ENCODE peak calls at places on chromosome X, in five cellular contexts. One of them, this sample, is unnamed.

GRCh38 chrX:115192244-115192700 is 3.1 kb downstream of the RBMXL3 start:
- DNase-seq in CD8-positive, alpha-beta memory T cell: no peak
- DNase-seq in EL: no peak
- DNase-seq in fibroblast of the conjunctiva: no peak
- DNase-seq in stimulated activated CD8-positive, alpha-beta memory T cell treated with anti-CD3 and anti-CD28 coated beads, Interleukin-7, amount 100 ng/mL, for 1 hour: no peak
- DNase-seq in this sample: no peak

GRCh38 chrX:88416965-88417364 is 330.1 kb upstream of the CPXCR1 start:
- DNase-seq in fibroblast of the conjunctiva: no peak
- DNase-seq in CD8-positive, alpha-beta memory T cell: no peak
- DNase-seq in EL: no peak
- DNase-seq in stimulated activated CD8-positive, alpha-beta memory T cell treated with anti-CD3 and anti-CD28 coated beads, Interleukin-7, amount 100 ng/mL, for 1 hour: no peak
- DNase-seq in this sample: no peak

GRCh38 chrX:30659421-30659820 is 6.2 kb downstream of the GK start:
- DNase-seq in CD8-positive, alpha-beta memory T cell: no peak
- DNase-seq in stimulated activated CD8-positive, alpha-beta memory T cell treated with anti-CD3 and anti-CD28 coated beads, Interleukin-7, amount 100 ng/mL, for 1 hour: no peak
- DNase-seq in fibroblast of the conjunctiva: peak; percentile 46
- DNase-seq in EL: peak; percentile 80
- DNase-seq in this sample: no peak

GRCh38 chrX:134396174-134396573 is 63.8 kb upstream of the HPRT1 start:
- DNase-seq in stimulated activated CD8-positive, alpha-beta memory T cell treated with anti-CD3 and anti-CD28 coated beads, Interleukin-7, amount 100 ng/mL, for 1 hour: no peak
- DNase-seq in CD8-positive, alpha-beta memory T cell: no peak
- DNase-seq in fibroblast of the conjunctiva: no peak
- DNase-seq in EL: peak; percentile 5
- DNase-seq in this sample: no peak

GRCh38 chrX:1502241-1502640 is 34.7 kb downstream of the P2RY8 start:
- DNase-seq in fibroblast of the conjunctiva: no peak
- DNase-seq in EL: no peak
- DNase-seq in CD8-positive, alpha-beta memory T cell: no peak
- DNase-seq in stimulated activated CD8-positive, alpha-beta memory T cell treated with anti-CD3 and anti-CD28 coated beads, Interleukin-7, amount 100 ng/mL, for 1 hour: no peak
- DNase-seq in this sample: no peak

GRCh38 chrX:129779747-129780146 is at the start of gene SASH3:
- DNase-seq in EL: no peak
- DNase-seq in stimulated activated CD8-positive, alpha-beta memory T cell treated with anti-CD3 and anti-CD28 coated beads, Interleukin-7, amount 100 ng/mL, for 1 hour: no peak
- DNase-seq in CD8-positive, alpha-beta memory T cell: peak; percentile 78
- DNase-seq in fibroblast of the conjunctiva: no peak
- DNase-seq in this sample: no peak

GRCh38 chrX:38326086-38326485 is 1.2 kb downstream of the RPGR start:
- DNase-seq in stimulated activated CD8-positive, alpha-beta memory T cell treated with anti-CD3 and anti-CD28 coated beads, Interleukin-7, amount 100 ng/mL, for 1 hour: no peak
- DNase-seq in EL: no peak
- DNase-seq in CD8-positive, alpha-beta memory T cell: no peak
- DNase-seq in fibroblast of the conjunctiva: no peak
- DNase-seq in this sample: no peak

GRCh38 chrX:100946521-100946920 is 17.8 kb upstream of the XKRX start:
- DNase-seq in CD8-positive, alpha-beta memory T cell: no peak
- DNase-seq in fibroblast of the conjunctiva: no peak
- DNase-seq in EL: peak; percentile 17
- DNase-seq in stimulated activated CD8-positive, alpha-beta memory T cell treated with anti-CD3 and anti-CD28 coated beads, Interleukin-7, amount 100 ng/mL, for 1 hour: no peak
- DNase-seq in this sample: no peak

GRCh38 chrX:67555578-67556203 is 11.9 kb downstream of the AR start:
- DNase-seq in fibroblast of the conjunctiva: no peak
- DNase-seq in CD8-positive, alpha-beta memory T cell: no peak
- DNase-seq in EL: peak; percentile 48
- DNase-seq in stimulated activated CD8-positive, alpha-beta memory T cell treated with anti-CD3 and anti-CD28 coated beads, Interleukin-7, amount 100 ng/mL, for 1 hour: no peak
- DNase-seq in this sample: no peak

GRCh38 chrX:152165033-152165743 is 26.8 kb upstream of the MAGEA10 start:
- DNase-seq in stimulated activated CD8-positive, alpha-beta memory T cell treated with anti-CD3 and anti-CD28 coated beads, Interleukin-7, amount 100 ng/mL, for 1 hour: no peak
- DNase-seq in fibroblast of the conjunctiva: no peak
- DNase-seq in EL: no peak
- DNase-seq in CD8-positive, alpha-beta memory T cell: no peak
- DNase-seq in this sample: no peak

GRCh38 chrX:135477576-135477975 is 42.9 kb upstream of the INTS6L start:
- DNase-seq in EL: peak; percentile 47
- DNase-seq in stimulated activated CD8-positive, alpha-beta memory T cell treated with anti-CD3 and anti-CD28 coated beads, Interleukin-7, amount 100 ng/mL, for 1 hour: no peak
- DNase-seq in CD8-positive, alpha-beta memory T cell: peak; percentile 57
- DNase-seq in fibroblast of the conjunctiva: peak; percentile 30
- DNase-seq in this sample: peak; percentile 2

GRCh38 chrX:149540133-149540620 is 635 bp upstream of the EOLA1 start:
- DNase-seq in stimulated activated CD8-positive, alpha-beta memory T cell treated with anti-CD3 and anti-CD28 coated beads, Interleukin-7, amount 100 ng/mL, for 1 hour: peak; percentile 73
- DNase-seq in CD8-positive, alpha-beta memory T cell: peak; percentile 95
- DNase-seq in fibroblast of the conjunctiva: peak; percentile 83
- DNase-seq in EL: peak; percentile 86
- DNase-seq in this sample: peak; percentile 74

GRCh38 chrX:12349201-12349600 is 210.9 kb downstream of the FRMPD4 start:
- DNase-seq in fibroblast of the conjunctiva: no peak
- DNase-seq in stimulated activated CD8-positive, alpha-beta memory T cell treated with anti-CD3 and anti-CD28 coated beads, Interleukin-7, amount 100 ng/mL, for 1 hour: no peak
- DNase-seq in CD8-positive, alpha-beta memory T cell: no peak
- DNase-seq in EL: no peak
- DNase-seq in this sample: no peak

GRCh38 chrX:131907488-131908314 is 115.4 kb upstream of the STK26 start:
- DNase-seq in stimulated activated CD8-positive, alpha-beta memory T cell treated with anti-CD3 and anti-CD28 coated beads, Interleukin-7, amount 100 ng/mL, for 1 hour: no peak
- DNase-seq in CD8-positive, alpha-beta memory T cell: no peak
- DNase-seq in EL: no peak
- DNase-seq in fibroblast of the conjunctiva: no peak
- DNase-seq in this sample: no peak

GRCh38 chrX:45851434-45851991 is 650.8 kb upstream of the DIPK2B start:
- DNase-seq in fibroblast of the conjunctiva: no peak
- DNase-seq in CD8-positive, alpha-beta memory T cell: peak; percentile 61
- DNase-seq in EL: peak; percentile 50
- DNase-seq in stimulated activated CD8-positive, alpha-beta memory T cell treated with anti-CD3 and anti-CD28 coated beads, Interleukin-7, amount 100 ng/mL, for 1 hour: no peak
- DNase-seq in this sample: no peak

GRCh38 chrX:150693782-150694574 is 782 bp downstream of the MTMR1 start:
- DNase-seq in EL: peak; percentile 84
- DNase-seq in CD8-positive, alpha-beta memory T cell: peak; percentile 84
- DNase-seq in fibroblast of the conjunctiva: no peak
- DNase-seq in stimulated activated CD8-positive, alpha-beta memory T cell treated with anti-CD3 and anti-CD28 coated beads, Interleukin-7, amount 100 ng/mL, for 1 hour: peak; percentile 25
- DNase-seq in this sample: peak; percentile 28

GRCh38 chrX:124829930-124830329 is 483.6 kb downstream of the SH2D1A start:
- DNase-seq in EL: no peak
- DNase-seq in stimulated activated CD8-positive, alpha-beta memory T cell treated with anti-CD3 and anti-CD28 coated beads, Interleukin-7, amount 100 ng/mL, for 1 hour: no peak
- DNase-seq in fibroblast of the conjunctiva: no peak
- DNase-seq in CD8-positive, alpha-beta memory T cell: no peak
- DNase-seq in this sample: no peak

GRCh38 chrX:134764202-134764785 is 106.0 kb upstream of the PLAC1 start:
- DNase-seq in stimulated activated CD8-positive, alpha-beta memory T cell treated with anti-CD3 and anti-CD28 coated beads, Interleukin-7, amount 100 ng/mL, for 1 hour: no peak
- DNase-seq in EL: peak; percentile 40
- DNase-seq in fibroblast of the conjunctiva: no peak
- DNase-seq in CD8-positive, alpha-beta memory T cell: no peak
- DNase-seq in this sample: no peak

GRCh38 chrX:102546818-102547493 is 30.4 kb upstream of the TMSB15A start:
- DNase-seq in fibroblast of the conjunctiva: no peak
- DNase-seq in EL: peak; percentile 0
- DNase-seq in CD8-positive, alpha-beta memory T cell: no peak
- DNase-seq in stimulated activated CD8-positive, alpha-beta memory T cell treated with anti-CD3 and anti-CD28 coated beads, Interleukin-7, amount 100 ng/mL, for 1 hour: no peak
- DNase-seq in this sample: no peak

GRCh38 chrX:109839694-109840358 is 106.8 kb upstream of the ACSL4 start:
- DNase-seq in CD8-positive, alpha-beta memory T cell: no peak
- DNase-seq in stimulated activated CD8-positive, alpha-beta memory T cell treated with anti-CD3 and anti-CD28 coated beads, Interleukin-7, amount 100 ng/mL, for 1 hour: no peak
- DNase-seq in EL: peak; percentile 74
- DNase-seq in fibroblast of the conjunctiva: no peak
- DNase-seq in this sample: no peak

GRCh38 chrX:13386092-13386491 is 66.2 kb upstream of the ATXN3L start:
- DNase-seq in EL: no peak
- DNase-seq in stimulated activated CD8-positive, alpha-beta memory T cell treated with anti-CD3 and anti-CD28 coated beads, Interleukin-7, amount 100 ng/mL, for 1 hour: no peak
- DNase-seq in CD8-positive, alpha-beta memory T cell: no peak
- DNase-seq in fibroblast of the conjunctiva: no peak
- DNase-seq in this sample: no peak

GRCh38 chrX:47129879-47130358 is 14.6 kb downstream of the NDUFB11 start:
- DNase-seq in stimulated activated CD8-positive, alpha-beta memory T cell treated with anti-CD3 and anti-CD28 coated beads, Interleukin-7, amount 100 ng/mL, for 1 hour: no peak
- DNase-seq in EL: no peak
- DNase-seq in CD8-positive, alpha-beta memory T cell: no peak
- DNase-seq in fibroblast of the conjunctiva: no peak
- DNase-seq in this sample: no peak

GRCh38 chrX:10177620-10178019 is 20.8 kb downstream of the CLCN4 start:
- DNase-seq in CD8-positive, alpha-beta memory T cell: no peak
- DNase-seq in EL: no peak
- DNase-seq in stimulated activated CD8-positive, alpha-beta memory T cell treated with anti-CD3 and anti-CD28 coated beads, Interleukin-7, amount 100 ng/mL, for 1 hour: no peak
- DNase-seq in fibroblast of the conjunctiva: no peak
- DNase-seq in this sample: no peak

GRCh38 chrX:69321789-69322188 is 156.5 kb upstream of the PJA1 start:
- DNase-seq in stimulated activated CD8-positive, alpha-beta memory T cell treated with anti-CD3 and anti-CD28 coated beads, Interleukin-7, amount 100 ng/mL, for 1 hour: no peak
- DNase-seq in CD8-positive, alpha-beta memory T cell: no peak
- DNase-seq in fibroblast of the conjunctiva: no peak
- DNase-seq in EL: no peak
- DNase-seq in this sample: no peak

GRCh38 chrX:28718450-28718849 is 131.2 kb downstream of the IL1RAPL1 start:
- DNase-seq in fibroblast of the conjunctiva: no peak
- DNase-seq in EL: no peak
- DNase-seq in CD8-positive, alpha-beta memory T cell: no peak
- DNase-seq in stimulated activated CD8-positive, alpha-beta memory T cell treated with anti-CD3 and anti-CD28 coated beads, Interleukin-7, amount 100 ng/mL, for 1 hour: no peak
- DNase-seq in this sample: no peak

GRCh38 chrX:63466690-63467089 is 115.6 kb upstream of the SPIN4 start:
- DNase-seq in EL: no peak
- DNase-seq in fibroblast of the conjunctiva: no peak
- DNase-seq in stimulated activated CD8-positive, alpha-beta memory T cell treated with anti-CD3 and anti-CD28 coated beads, Interleukin-7, amount 100 ng/mL, for 1 hour: no peak
- DNase-seq in CD8-positive, alpha-beta memory T cell: no peak
- DNase-seq in this sample: no peak

GRCh38 chrX:110180928-110181310 is 137.0 kb downstream of the AMMECR1 start:
- DNase-seq in fibroblast of the conjunctiva: no peak
- DNase-seq in EL: peak; percentile 73
- DNase-seq in CD8-positive, alpha-beta memory T cell: no peak
- DNase-seq in stimulated activated CD8-positive, alpha-beta memory T cell treated with anti-CD3 and anti-CD28 coated beads, Interleukin-7, amount 100 ng/mL, for 1 hour: no peak
- DNase-seq in this sample: no peak

GRCh38 chrX:24026403-24026801 is 584 bp downstream of the KLHL15 start:
- DNase-seq in CD8-positive, alpha-beta memory T cell: no peak
- DNase-seq in fibroblast of the conjunctiva: no peak
- DNase-seq in stimulated activated CD8-positive, alpha-beta memory T cell treated with anti-CD3 and anti-CD28 coated beads, Interleukin-7, amount 100 ng/mL, for 1 hour: no peak
- DNase-seq in EL: no peak
- DNase-seq in this sample: no peak

GRCh38 chrX:11137543-11138139 is 26.5 kb downstream of the HCCS start:
- DNase-seq in stimulated activated CD8-positive, alpha-beta memory T cell treated with anti-CD3 and anti-CD28 coated beads, Interleukin-7, amount 100 ng/mL, for 1 hour: no peak
- DNase-seq in EL: peak; percentile 24
- DNase-seq in CD8-positive, alpha-beta memory T cell: no peak
- DNase-seq in fibroblast of the conjunctiva: peak; percentile 36
- DNase-seq in this sample: no peak

GRCh38 chrX:74133156-74133796 is 170.7 kb upstream of the ZCCHC13 start:
- DNase-seq in fibroblast of the conjunctiva: peak; percentile 67
- DNase-seq in EL: peak; percentile 48
- DNase-seq in CD8-positive, alpha-beta memory T cell: no peak
- DNase-seq in stimulated activated CD8-positive, alpha-beta memory T cell treated with anti-CD3 and anti-CD28 coated beads, Interleukin-7, amount 100 ng/mL, for 1 hour: no peak
- DNase-seq in this sample: no peak